ENCODE peak calls at places on chromosomes 6 and 20, in four cellular contexts. F is fibroblast of lung, K is heart right ventricle, H is tibial artery. Q is an unnamed sample.

GRCh38 chr6:130647221-130647620 is 180.0 kb upstream of the SMLR1 start:
- DNase-seq in F (peak; percentile 66), K (no peak), H (no peak), Q (no peak)

GRCh38 chr20:33524261-33524660 is 34.4 kb downstream of the CBFA2T2 start:
- DNase-seq in F (peak; percentile 61), K (no peak), H (no peak), Q (peak; percentile 68)

GRCh38 chr6:35637911-35638310 is 50.8 kb downstream of the FKBP5 start:
- DNase-seq in F (no peak), K (no peak), H (no peak), Q (no peak)

GRCh38 chr20:44166477-44166876 is 20.5 kb downstream of the JPH2 start:
- DNase-seq in F (peak; percentile 76), K (no peak), H (peak; percentile 92), Q (no peak)

GRCh38 chr6:161836643-161837448 is 563.0 kb upstream of the AGPAT4 start:
- DNase-seq in F (peak; percentile 31), K (no peak), H (no peak), Q (peak; percentile 15)

GRCh38 chr6:168988801-168989200 is 264.8 kb downstream of the THBS2 start:
- DNase-seq in F (peak; percentile 25), K (no peak), H (no peak), Q (no peak)

GRCh38 chr6:154841109-154841508 is 107.9 kb downstream of the SCAF8 start:
- DNase-seq in F (no peak), K (no peak), H (no peak), Q (no peak)

GRCh38 chr6:2916354-2916925 is 13.3 kb upstream of the SERPINB9 start:
- DNase-seq in F (no peak), K (no peak), H (no peak), Q (no peak)

GRCh38 chr6:125952764-125953501 is 3.6 kb upstream of the HINT3 start:
- DNase-seq in F (peak; percentile 14), K (no peak), H (no peak), Q (no peak)

GRCh38 chr20:45128066-45128465 is 3.8 kb upstream of the WFDC12 start:
- DNase-seq in F (no peak), K (no peak), H (no peak), Q (no peak)

GRCh38 chr6:39059496-39060310 is 11.1 kb downstream of the GLP1R start:
- DNase-seq in F (no peak), K (no peak), H (no peak), Q (no peak)

GRCh38 chr6:31609519-31610406 is 5.3 kb upstream of the AIF1 start:
- DNase-seq in F (no peak), K (no peak), H (no peak), Q (no peak)

GRCh38 chr6:125868252-125868651 is 77.5 kb downstream of the NCOA7 start:
- DNase-seq in F (no peak), K (no peak), H (no peak), Q (no peak)

GRCh38 chr20:57392130-57392445 is 892 bp downstream of the RBM38 start:
- DNase-seq in F (no peak), K (no peak), H (no peak), Q (no peak)

GRCh38 chr6:161418458-161418945 is 144.6 kb upstream of the AGPAT4 start:
- DNase-seq in F (peak; percentile 86), K (no peak), H (no peak), Q (peak; percentile 98)

GRCh38 chr6:122180132-122180531 is 219.3 kb upstream of the HSF2 start:
- DNase-seq in F (peak; percentile 2), K (no peak), H (no peak), Q (no peak)

GRCh38 chr6:45949256-45949655 is 66.4 kb downstream of the CLIC5 start:
- DNase-seq in F (peak; percentile 65), K (no peak), H (no peak), Q (no peak)

GRCh38 chr20:35576816-35577215 is 34.9 kb downstream of the ERGIC3 start:
- DNase-seq in F (no peak), K (no peak), H (peak; percentile 52), Q (no peak)

GRCh38 chr6:135181333-135182119 is 418 bp downstream of the MYB start:
- DNase-seq in F (peak; percentile 21), K (no peak), H (no peak), Q (no peak)

GRCh38 chr6:96196633-96197032 is 180.9 kb downstream of the FUT9 start:
- DNase-seq in F (peak; percentile 4), K (no peak), H (no peak), Q (no peak)

GRCh38 chr20:36336838-36337478 is 30.8 kb downstream of the DLGAP4 start:
- DNase-seq in F (no peak), K (no peak), H (no peak), Q (no peak)

GRCh38 chr6:154156135-154156948 is 117.3 kb downstream of the OPRM1 start:
- DNase-seq in F (peak; percentile 30), K (no peak), H (no peak), Q (no peak)

GRCh38 chr6:122063090-122063489 is 336.4 kb upstream of the HSF2 start:
- DNase-seq in F (no peak), K (no peak), H (no peak), Q (no peak)

GRCh38 chr6:119349341-119350201 is at the start of gene MAN1A1:
- DNase-seq in F (peak; percentile 75), K (peak; percentile 93), H (peak; percentile 96), Q (peak; percentile 66)

GRCh38 chr6:51986864-51987263 is 100.5 kb downstream of the PKHD1 start:
- DNase-seq in F (no peak), K (no peak), H (no peak), Q (no peak)

GRCh38 chr6:139753198-139753861 is 378.9 kb upstream of the CITED2 start:
- DNase-seq in F (peak; percentile 93), K (no peak), H (no peak), Q (peak; percentile 56)

GRCh38 chr6:41039060-41039998 is at the start of gene UNC5CL:
- DNase-seq in F (no peak), K (no peak), H (no peak), Q (no peak)

GRCh38 chr20:1122388-1123315 is 4.2 kb downstream of the PSMF1 start:
- DNase-seq in F (peak; percentile 31), K (peak; percentile 33), H (no peak), Q (peak; percentile 19)

GRCh38 chr20:3777726-3778629 is 3.3 kb downstream of the SPEF1 start:
- DNase-seq in F (no peak), K (peak; percentile 74), H (peak; percentile 85), Q (no peak)

GRCh38 chr6:112863753-112864152 is 516.6 kb downstream of the RFPL4B start:
- DNase-seq in F (no peak), K (no peak), H (no peak), Q (no peak)

GRCh38 chr20:830011-830521 is 3.4 kb upstream of the FAM110A start:
- DNase-seq in F (peak; percentile 23), K (no peak), H (no peak), Q (no peak)

GRCh38 chr20:10476319-10476724 is 41.2 kb downstream of the SLX4IP start:
- DNase-seq in F (peak; percentile 29), K (no peak), H (no peak), Q (no peak)

GRCh38 chr6:32664354-32664753 is 2.1 kb downstream of the HLA-DQB1 start:
- DNase-seq in F (no peak), K (no peak), H (no peak), Q (no peak)
- H3K4me3 ChIP-seq in F (no peak overlapping the region), K (peak overlapping the region; percentile 55), H (no peak overlapping the region), Q (no peak overlapping the region)

GRCh38 chr6:137256350-137257128 is 37.4 kb upstream of the IFNGR1 start:
- DNase-seq in F (no peak), K (no peak), H (no peak), Q (no peak)

GRCh38 chr6:137261393-137262154 is 42.4 kb upstream of the IFNGR1 start:
- DNase-seq in F (peak; percentile 48), K (no peak), H (no peak), Q (no peak)

GRCh38 chr6:137259349-137259748 is 40.2 kb upstream of the IFNGR1 start:
- DNase-seq in F (peak; percentile 6), K (no peak), H (no peak), Q (no peak)

GRCh38 chr6:137260205-137260604 is 41.0 kb upstream of the IFNGR1 start:
- DNase-seq in F (no peak), K (no peak), H (no peak), Q (no peak)

GRCh38 chr6:137258170-137258569 is 39.0 kb upstream of the IFNGR1 start:
- DNase-seq in F (peak; percentile 5), K (no peak), H (no peak), Q (no peak)
- TF ChIP-seq CTCF in F (no peak), K (no peak), H (no peak), Q (no peak)

DNA sequence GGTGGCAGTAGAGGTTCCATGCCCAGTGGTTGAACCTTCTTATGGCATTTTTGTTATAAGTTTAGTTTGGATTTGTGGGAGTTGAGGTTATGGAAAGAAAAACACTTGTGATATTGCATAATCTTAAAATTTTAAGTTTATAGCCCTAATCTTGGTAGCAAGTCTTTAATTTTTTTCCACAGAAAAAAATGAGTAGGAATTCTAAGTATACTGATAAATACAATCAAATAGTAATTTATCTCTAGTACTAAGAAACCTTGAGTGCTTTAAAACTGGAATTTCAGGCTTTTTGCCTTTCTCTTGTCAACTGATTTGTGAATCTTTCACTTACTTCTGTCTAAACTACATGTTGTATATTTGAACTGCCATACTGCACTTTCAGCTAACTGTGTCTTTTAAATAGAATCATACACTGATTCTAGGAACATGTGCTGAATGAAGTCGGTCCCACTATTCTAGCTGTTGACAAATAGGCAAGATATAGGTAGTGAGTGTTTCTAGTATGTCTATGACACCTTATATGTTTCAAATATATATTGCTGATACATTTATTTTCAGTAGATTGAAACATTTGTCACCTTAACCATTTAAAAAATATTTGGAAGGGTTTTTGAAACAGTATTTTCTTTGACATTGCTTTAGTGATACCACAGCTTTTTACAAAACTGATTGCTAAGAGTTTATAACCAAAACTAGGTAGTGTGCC is 2.4 kb downstream of the PARD6B start:
- DNase-seq in F (no peak), K (no peak), H (no peak), Q (no peak)
- H3K4me3 ChIP-seq in F (no peak overlapping the region), K (no peak overlapping the region), H (peak overlapping the region; percentile 94), Q (no peak overlapping the region)

DNA sequence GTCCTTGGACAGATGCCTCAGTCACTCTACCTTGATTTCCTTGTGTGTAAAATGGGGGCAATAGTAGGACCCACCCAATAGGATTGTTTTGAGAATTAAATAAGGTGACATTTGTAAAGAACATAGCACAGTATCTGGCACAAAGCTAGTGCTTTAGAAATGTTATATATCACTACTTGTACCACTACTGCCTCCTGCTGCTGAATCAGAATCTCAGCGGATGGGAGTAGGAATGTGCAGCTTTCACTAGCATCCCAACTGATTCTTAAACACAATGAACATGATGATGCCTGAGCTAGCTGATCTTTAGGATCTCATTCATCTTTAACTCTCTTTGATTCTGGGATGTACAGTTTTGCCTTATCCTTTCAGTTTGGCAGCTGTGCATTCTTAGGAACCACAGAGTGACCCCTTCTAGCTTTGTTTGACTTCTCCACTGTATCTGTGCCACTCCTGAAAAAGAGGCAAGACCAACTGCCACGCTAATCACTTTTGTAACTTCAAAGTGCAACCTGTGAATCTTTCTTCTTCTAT is 7.2 kb downstream of the PBOV1 start:
- DNase-seq in F (no peak), K (no peak), H (no peak), Q (no peak)
- TF ChIP-seq CTCF in F (no peak), K (no peak), H (no peak), Q (no peak)

DNA sequence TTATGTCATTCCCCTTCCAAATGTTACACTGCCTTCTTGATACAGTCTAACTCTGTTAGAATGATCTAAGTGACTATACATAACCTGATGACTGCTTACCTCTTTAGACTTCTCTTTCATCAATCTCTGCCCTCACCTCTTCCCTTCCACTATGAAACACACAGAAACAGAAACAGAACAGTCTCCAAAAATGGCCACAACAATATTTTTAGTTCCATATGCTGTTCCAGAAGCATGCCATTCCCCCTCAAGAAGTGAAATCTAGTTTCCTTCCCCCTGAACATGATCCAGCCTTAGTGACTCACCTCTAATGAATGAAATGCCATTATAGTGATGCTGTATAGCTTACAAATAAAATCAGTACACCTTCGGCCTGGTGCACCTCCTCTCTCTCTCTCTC is 229.3 kb upstream of the TENT5A start:
- DNase-seq in F (peak; percentile 90), K (no peak), H (no peak), Q (no peak)
- H3K4me3 ChIP-seq in F (no peak overlapping the region), K (no peak overlapping the region), H (no peak overlapping the region), Q (no peak overlapping the region)